ENCODE peak calls at places on chromosome 22, in six cellular contexts. One of them, this sample, is unnamed.

GRCh38 chr22:46563381-46564083 is 26.1 kb upstream of the CELSR1 start:
- DNase-seq in mesendoderm: peak; percentile 79
- DNase-seq in neuronal stem cell: no peak
- DNase-seq in IMR-90: peak; percentile 37
- DNase-seq in H1: no peak
- DNase-seq in trophoblast cell: peak; percentile 47
- DNase-seq in this sample: peak; percentile 46

GRCh38 chr22:23282516-23282915 is 102.2 kb downstream of the BCR start:
- DNase-seq in H1: no peak
- DNase-seq in IMR-90: no peak
- DNase-seq in neuronal stem cell: no peak
- DNase-seq in trophoblast cell: no peak
- DNase-seq in mesendoderm: no peak
- DNase-seq in this sample: no peak

GRCh38 chr22:44195189-44195871 is 14.6 kb downstream of the PARVG start:
- DNase-seq in trophoblast cell: no peak
- DNase-seq in neuronal stem cell: no peak
- DNase-seq in H1: no peak
- DNase-seq in mesendoderm: no peak
- DNase-seq in IMR-90: no peak
- DNase-seq in this sample: no peak

GRCh38 chr22:46027219-46028068 is 50.5 kb upstream of the WNT7B start:
- DNase-seq in trophoblast cell: peak; percentile 40
- DNase-seq in H1: no peak
- DNase-seq in mesendoderm: peak; percentile 39
- DNase-seq in IMR-90: no peak
- DNase-seq in neuronal stem cell: no peak
- DNase-seq in this sample: no peak

GRCh38 chr22:30879398-30879797 is 89.2 kb downstream of the MORC2 start:
- DNase-seq in H1: no peak
- DNase-seq in trophoblast cell: no peak
- DNase-seq in neuronal stem cell: no peak
- DNase-seq in IMR-90: no peak
- DNase-seq in mesendoderm: no peak
- DNase-seq in this sample: no peak

GRCh38 chr22:32572741-32573140 is 98.1 kb downstream of the FBXO7 start:
- DNase-seq in IMR-90: peak; percentile 43
- DNase-seq in mesendoderm: no peak
- DNase-seq in neuronal stem cell: no peak
- DNase-seq in H1: no peak
- DNase-seq in trophoblast cell: no peak
- DNase-seq in this sample: no peak

GRCh38 chr22:47795477-47796127 is 1033.2 kb downstream of the TBC1D22A start:
- DNase-seq in trophoblast cell: no peak
- DNase-seq in neuronal stem cell: no peak
- DNase-seq in H1: no peak
- DNase-seq in mesendoderm: peak; percentile 48
- DNase-seq in IMR-90: no peak
- DNase-seq in this sample: no peak

GRCh38 chr22:19052941-19053551 is 69.2 kb downstream of the DGCR2 start:
- DNase-seq in trophoblast cell: no peak
- DNase-seq in H1: no peak
- DNase-seq in IMR-90: no peak
- DNase-seq in mesendoderm: no peak
- DNase-seq in neuronal stem cell: no peak
- DNase-seq in this sample: no peak

GRCh38 chr22:43441216-43441615 is 29.4 kb downstream of the MPPED1 start:
- DNase-seq in trophoblast cell: no peak
- DNase-seq in IMR-90: no peak
- DNase-seq in H1: no peak
- DNase-seq in neuronal stem cell: no peak
- DNase-seq in mesendoderm: no peak
- DNase-seq in this sample: no peak

GRCh38 chr22:21791635-21792625 is 56.3 kb upstream of the YPEL1 start:
- DNase-seq in H1: no peak
- DNase-seq in neuronal stem cell: no peak
- DNase-seq in IMR-90: peak; percentile 62
- DNase-seq in mesendoderm: no peak
- DNase-seq in trophoblast cell: no peak
- DNase-seq in this sample: no peak

GRCh38 chr22:46148336-46148735 is 2.0 kb upstream of the PPARA start:
- DNase-seq in neuronal stem cell: no peak
- DNase-seq in trophoblast cell: no peak
- DNase-seq in H1: no peak
- DNase-seq in mesendoderm: no peak
- DNase-seq in IMR-90: no peak
- DNase-seq in this sample: no peak

GRCh38 chr22:44088976-44089570 is 65.0 kb downstream of the PARVB start:
- DNase-seq in neuronal stem cell: no peak
- DNase-seq in mesendoderm: no peak
- DNase-seq in trophoblast cell: no peak
- DNase-seq in IMR-90: peak; percentile 22
- DNase-seq in H1: no peak
- DNase-seq in this sample: no peak

GRCh38 chr22:45867118-45867905 is 109.7 kb downstream of the WNT7B start:
- DNase-seq in IMR-90: no peak
- DNase-seq in mesendoderm: peak; percentile 58
- DNase-seq in neuronal stem cell: no peak
- DNase-seq in trophoblast cell: no peak
- DNase-seq in H1: no peak
- DNase-seq in this sample: peak; percentile 41

GRCh38 chr22:21446128-21446826 is 20.9 kb upstream of the TMEM191C start:
- DNase-seq in H1: no peak
- DNase-seq in mesendoderm: no peak
- DNase-seq in IMR-90: no peak
- DNase-seq in neuronal stem cell: no peak
- DNase-seq in trophoblast cell: no peak
- DNase-seq in this sample: no peak

GRCh38 chr22:21665047-21665851 is 563 bp upstream of the PPIL2 start:
- DNase-seq in IMR-90: no peak
- DNase-seq in mesendoderm: no peak
- DNase-seq in trophoblast cell: no peak
- DNase-seq in neuronal stem cell: no peak
- DNase-seq in H1: no peak
- DNase-seq in this sample: no peak

DNA sequence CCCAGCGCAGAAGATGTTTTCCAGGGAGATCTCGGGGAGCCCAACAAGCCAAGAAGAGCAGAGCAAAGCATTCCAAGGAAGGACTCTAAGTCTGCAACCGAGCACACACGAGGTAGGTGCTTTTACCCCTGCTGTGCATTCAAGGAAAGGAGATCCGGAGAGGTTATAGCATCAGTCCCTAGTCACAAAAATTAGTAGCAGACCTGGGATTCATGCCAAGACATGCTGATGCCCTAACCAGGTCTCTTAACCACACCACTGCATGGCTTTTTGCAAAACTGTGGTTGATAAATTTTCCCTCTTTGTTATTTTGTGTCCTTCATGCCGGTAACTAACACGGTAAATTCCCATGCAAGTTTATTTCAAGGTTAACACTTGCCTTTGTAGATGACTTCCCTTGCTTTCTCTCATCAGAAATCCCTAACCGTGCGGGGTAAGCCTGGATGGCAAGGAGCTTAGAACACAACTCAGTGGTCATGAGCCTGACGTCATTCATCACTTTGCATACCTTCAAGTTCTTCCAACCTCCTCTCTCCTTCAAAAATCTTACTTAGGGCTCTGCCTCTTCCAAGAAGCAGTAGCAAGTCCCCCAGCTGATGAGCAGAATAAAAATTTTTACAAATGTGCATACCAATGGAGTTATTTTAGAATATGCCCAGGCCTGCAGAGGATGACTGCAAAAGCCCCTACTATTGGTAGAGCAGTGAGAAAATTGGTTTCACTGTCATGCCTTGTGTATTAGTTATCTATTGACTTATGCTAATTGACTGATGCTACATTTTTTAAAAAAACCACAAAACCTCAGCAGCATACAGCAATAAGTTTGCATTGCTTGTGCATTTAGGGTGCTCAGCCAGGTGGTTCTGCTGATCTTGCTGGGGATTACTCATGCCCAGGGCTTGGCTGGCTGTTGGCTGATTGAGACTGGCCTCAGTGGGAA is 465.1 kb downstream of the MN1 start:
- DNase-seq in neuronal stem cell: no peak
- DNase-seq in mesendoderm: no peak
- DNase-seq in IMR-90: no peak
- DNase-seq in trophoblast cell: no peak
- DNase-seq in H1: no peak
- DNase-seq in this sample: no peak
- H4K8ac ChIP-seq in neuronal stem cell: no peak overlapping the region
- H4K8ac ChIP-seq in mesendoderm: no peak overlapping the region
- H4K8ac ChIP-seq in IMR-90: no peak overlapping the region
- H4K8ac ChIP-seq in trophoblast cell: no peak overlapping the region
- H4K8ac ChIP-seq in H1: no peak overlapping the region
- H4K8ac ChIP-seq in this sample: no peak overlapping the region

GRCh38 chr22:26650722-26651421 is 6.5 kb upstream of the MIAT start:
- DNase-seq in mesendoderm: no peak
- DNase-seq in IMR-90: no peak
- DNase-seq in neuronal stem cell: no peak
- DNase-seq in H1: no peak
- DNase-seq in trophoblast cell: no peak
- DNase-seq in this sample: no peak
- H3K27me3 ChIP-seq in mesendoderm: no peaks in the 10 kb centered on the region
- H3K27me3 ChIP-seq in IMR-90: peaks cover 67% of the 10 kb centered on the region
- H3K27me3 ChIP-seq in neuronal stem cell: no peaks in the 10 kb centered on the region
- H3K27me3 ChIP-seq in H1: no peaks in the 10 kb centered on the region
- H3K27me3 ChIP-seq in trophoblast cell: peaks cover 6% of the 10 kb centered on the region
- H3K27me3 ChIP-seq in this sample: peaks cover 94% of the 10 kb centered on the region

GRCh38 chr22:24495365-24495675 is 188 bp downstream of the UPB1 start:
- DNase-seq in neuronal stem cell: no peak
- DNase-seq in trophoblast cell: no peak
- DNase-seq in IMR-90: no peak
- DNase-seq in H1: no peak
- DNase-seq in mesendoderm: no peak
- DNase-seq in this sample: no peak

GRCh38 chr22:24494535-24495364 is at the start of gene UPB1:
- DNase-seq in trophoblast cell: no peak
- DNase-seq in H1: no peak
- DNase-seq in IMR-90: no peak
- DNase-seq in mesendoderm: no peak
- DNase-seq in neuronal stem cell: no peak
- DNase-seq in this sample: no peak

GRCh38 chr22:24492391-24492790 is 2.7 kb upstream of the UPB1 start:
- DNase-seq in IMR-90: no peak
- DNase-seq in mesendoderm: no peak
- DNase-seq in H1: no peak
- DNase-seq in neuronal stem cell: no peak
- DNase-seq in trophoblast cell: no peak
- DNase-seq in this sample: no peak

GRCh38 chr22:24496234-24496633 is 1.1 kb downstream of the UPB1 start:
- DNase-seq in neuronal stem cell: no peak
- DNase-seq in mesendoderm: no peak
- DNase-seq in H1: no peak
- DNase-seq in IMR-90: no peak
- DNase-seq in trophoblast cell: no peak
- DNase-seq in this sample: no peak

DNA sequence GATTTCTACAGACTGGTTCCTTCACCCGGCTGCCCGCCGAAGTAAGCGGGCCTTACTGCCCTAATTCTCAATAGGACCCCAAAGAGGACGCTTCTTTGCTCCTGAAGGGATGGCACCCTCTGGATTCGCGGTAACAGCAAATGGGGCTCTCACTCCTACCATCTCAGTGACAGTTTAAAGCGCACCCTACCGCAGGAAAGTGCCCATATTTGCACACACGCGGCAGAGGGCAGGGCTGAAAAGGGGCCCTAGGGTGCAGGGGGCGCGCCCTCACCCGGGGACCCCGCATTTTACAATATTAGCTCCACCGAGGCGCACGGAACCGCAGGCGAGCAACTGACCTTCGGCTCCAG is 974 bp upstream of the UPB1 start:
- DNase-seq in H1: no peak
- DNase-seq in trophoblast cell: no peak
- DNase-seq in IMR-90: no peak
- DNase-seq in neuronal stem cell: no peak
- DNase-seq in mesendoderm: no peak
- DNase-seq in this sample: no peak
- H3K4me3 ChIP-seq in H1: peak overlapping the region; percentile 57
- H3K4me3 ChIP-seq in trophoblast cell: no peak overlapping the region
- H3K4me3 ChIP-seq in IMR-90: no peak overlapping the region
- H3K4me3 ChIP-seq in neuronal stem cell: no peak overlapping the region
- H3K4me3 ChIP-seq in mesendoderm: no peak overlapping the region
- H3K4me3 ChIP-seq in this sample: peak overlapping the region; percentile 66

GRCh38 chr22:36375071-36375980 is 12.4 kb downstream of the MYH9 start:
- DNase-seq in mesendoderm: no peak
- DNase-seq in H1: no peak
- DNase-seq in trophoblast cell: no peak
- DNase-seq in IMR-90: peak; percentile 10
- DNase-seq in neuronal stem cell: no peak
- DNase-seq in this sample: no peak

GRCh38 chr22:36378080-36378788 is 9.5 kb downstream of the MYH9 start:
- DNase-seq in IMR-90: no peak
- DNase-seq in trophoblast cell: no peak
- DNase-seq in neuronal stem cell: no peak
- DNase-seq in H1: no peak
- DNase-seq in mesendoderm: no peak
- DNase-seq in this sample: no peak

GRCh38 chr22:36377022-36377631 is 10.6 kb downstream of the MYH9 start:
- DNase-seq in trophoblast cell: no peak
- DNase-seq in IMR-90: no peak
- DNase-seq in H1: no peak
- DNase-seq in mesendoderm: no peak
- DNase-seq in neuronal stem cell: no peak
- DNase-seq in this sample: no peak

GRCh38 chr22:36374603-36375024 is 13.2 kb downstream of the MYH9 start:
- DNase-seq in neuronal stem cell: no peak
- DNase-seq in H1: no peak
- DNase-seq in trophoblast cell: peak; percentile 86
- DNase-seq in IMR-90: peak; percentile 77
- DNase-seq in mesendoderm: peak; percentile 8
- DNase-seq in this sample: peak; percentile 60

DNA sequence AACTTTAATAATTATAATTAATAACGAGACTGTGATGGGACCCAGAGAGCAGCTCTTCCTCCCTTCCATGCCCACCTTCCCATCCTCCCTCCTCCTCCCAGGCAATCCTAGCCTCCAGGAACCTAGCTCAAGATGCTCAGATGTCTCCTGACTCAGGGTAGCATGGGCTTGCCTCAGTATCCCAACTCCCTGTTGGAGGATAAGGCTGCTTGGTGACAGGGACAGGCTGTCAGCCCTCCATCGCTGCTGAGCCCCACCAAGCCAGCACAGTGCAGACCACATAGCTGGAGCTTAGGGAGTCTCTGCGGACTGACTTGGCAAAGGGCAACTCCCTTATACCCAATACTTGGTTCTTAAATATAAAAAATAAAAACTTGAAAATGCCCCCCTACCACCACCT is 11.5 kb downstream of the MYH9 start:
- DNase-seq in neuronal stem cell: no peak
- DNase-seq in IMR-90: no peak
- DNase-seq in trophoblast cell: no peak
- DNase-seq in mesendoderm: no peak
- DNase-seq in H1: no peak
- DNase-seq in this sample: no peak
- H4K8ac ChIP-seq in neuronal stem cell: no peak overlapping the region
- H4K8ac ChIP-seq in IMR-90: no peak overlapping the region
- H4K8ac ChIP-seq in trophoblast cell: no peak overlapping the region
- H4K8ac ChIP-seq in mesendoderm: no peak overlapping the region
- H4K8ac ChIP-seq in H1: no peak overlapping the region
- H4K8ac ChIP-seq in this sample: peak overlapping the region; percentile 45

This sample was measured in mesenchymal stem cell.